ENCODE peak calls at places on chromosomes 7 and 10, in eight cellular contexts. G, O, S, W, Y, B, Z and D are unnamed samples. For H3K36me3, the result is how much of the 10 kb centered on the place peaks cover.

GRCh38 chr10:95096143-95096542 is 26.8 kb upstream of the CYP2C8 start:
- DNase-seq in W (no peak), S (peak), Y (no peak), G (no peak), Z (no peak), O (no peak), B (no peak), D (no peak)

GRCh38 chr7:40306596-40306995 is 171.8 kb downstream of the SUGCT start:
- DNase-seq in Y (no peak), B (no peak), G (no peak), O (no peak), S (no peak), Z (no peak), W (no peak), D (no peak)

GRCh38 chr10:124728830-124729661 is 15.1 kb downstream of the FAM53B start:
- DNase-seq in B (no peak), S (peak), Z (no peak), W (no peak), O (peak), Y (no peak), G (no peak), D (no peak)

GRCh38 chr7:44194069-44194468 is 4.8 kb upstream of the GCK start:
- DNase-seq in S (no peak), O (no peak), Y (no peak), Z (no peak), W (no peak), G (no peak), B (no peak), D (no peak)

GRCh38 chr7:129213828-129214227 is 11.0 kb upstream of the AHCYL2 start:
- DNase-seq in O (no peak), W (no peak), Y (peak), G (no peak), S (no peak), B (no peak), Z (peak), D (peak)

GRCh38 chr7:479115-479947 is 40.3 kb downstream of the PDGFA start:
- DNase-seq in O (no peak), S (peak), G (no peak), Y (no peak), B (no peak), Z (no peak), W (no peak), D (peak)

GRCh38 chr10:44010873-44011602 is 362.4 kb upstream of the ZNF32 start:
- DNase-seq in Y (no peak), Z (no peak), S (no peak), G (no peak), B (no peak), O (no peak), W (no peak), D (no peak)

GRCh38 chr7:27198138-27198841 is 1.6 kb downstream of the HOXA13 start:
- DNase-seq in W (no peak), S (peak), G (no peak), Y (no peak), O (peak), Z (no peak), B (no peak), D (peak)

GRCh38 chr10:113539789-113540188 is 13.1 kb upstream of the HABP2 start:
- DNase-seq in Z (no peak), O (peak), W (no peak), B (peak), G (no peak), Y (peak), S (no peak), D (no peak)

GRCh38 chr10:14244801-14245211 is 85.9 kb downstream of the FRMD4A start:
- DNase-seq in G (no peak), Z (no peak), S (no peak), O (no peak), Y (no peak), B (no peak), W (no peak), D (no peak)

GRCh38 chr7:26189697-26190096 is 10.8 kb downstream of the HNRNPA2B1 start:
- DNase-seq in W (no peak), O (no peak), S (no peak), Z (no peak), G (no peak), Y (no peak), B (no peak), D (no peak)
- H3K36me3 ChIP-seq in W (half or more), O (under half), S (half or more), Z (under half), G (under half), Y (under half), B (under half), D (under half)

DNA sequence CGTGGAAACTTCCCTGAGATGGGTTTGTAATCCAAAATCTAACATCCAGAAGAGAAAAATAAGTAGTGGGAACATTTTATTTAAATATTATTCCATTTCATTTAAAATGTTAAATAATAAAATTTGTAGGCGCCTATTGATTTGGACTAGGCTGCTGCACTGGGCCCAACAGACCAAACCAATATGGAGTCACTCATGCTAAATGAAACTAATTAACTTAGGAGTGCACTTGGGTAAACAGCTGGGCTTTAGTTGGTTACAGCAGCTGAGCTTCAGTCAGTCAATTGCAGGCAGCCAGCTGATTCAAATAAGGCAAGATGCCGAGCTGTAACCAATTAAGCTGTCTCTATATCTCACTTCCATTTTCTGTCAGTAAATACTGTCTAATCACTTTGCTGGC is 102.1 kb upstream of the WDR11 start:
- DNase-seq in W (no peak), Y (no peak), O (no peak), G (no peak), S (no peak), Z (no peak), B (no peak), D (no peak)
- H3K4me3 ChIP-seq in W (no peak), Y (no peak), O (no peak), G (no peak), S (no peak), Z (no peak), B (no peak), D (no peak)

DNA sequence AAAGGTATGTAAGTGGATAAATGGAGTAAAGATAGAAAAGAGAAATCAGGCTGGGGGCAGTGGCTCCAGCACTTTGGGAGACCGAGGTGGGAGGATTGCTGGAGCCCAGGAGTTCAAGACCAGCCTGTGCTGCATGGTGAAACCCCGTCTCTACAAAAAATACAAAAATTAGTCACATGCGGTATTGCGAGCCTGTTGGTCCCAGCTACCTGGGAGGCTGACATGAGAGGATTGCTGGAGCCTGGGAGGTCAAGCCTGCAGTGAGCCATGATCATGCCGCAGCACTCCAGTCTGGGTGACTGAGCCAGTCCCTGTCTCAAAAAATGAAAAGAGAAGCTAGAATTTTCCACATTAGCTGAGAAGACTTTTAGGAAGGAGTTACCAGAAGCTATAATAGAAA is 14.8 kb downstream of the LCOR start:
- DNase-seq in Z (no peak), W (no peak), S (no peak), G (no peak), B (no peak), O (no peak), Y (no peak), D (no peak)
- H3K36me3 ChIP-seq in Z (under half), W (under half), S (under half), G (under half), B (under half), O (under half), Y (under half), D (under half)

DNA sequence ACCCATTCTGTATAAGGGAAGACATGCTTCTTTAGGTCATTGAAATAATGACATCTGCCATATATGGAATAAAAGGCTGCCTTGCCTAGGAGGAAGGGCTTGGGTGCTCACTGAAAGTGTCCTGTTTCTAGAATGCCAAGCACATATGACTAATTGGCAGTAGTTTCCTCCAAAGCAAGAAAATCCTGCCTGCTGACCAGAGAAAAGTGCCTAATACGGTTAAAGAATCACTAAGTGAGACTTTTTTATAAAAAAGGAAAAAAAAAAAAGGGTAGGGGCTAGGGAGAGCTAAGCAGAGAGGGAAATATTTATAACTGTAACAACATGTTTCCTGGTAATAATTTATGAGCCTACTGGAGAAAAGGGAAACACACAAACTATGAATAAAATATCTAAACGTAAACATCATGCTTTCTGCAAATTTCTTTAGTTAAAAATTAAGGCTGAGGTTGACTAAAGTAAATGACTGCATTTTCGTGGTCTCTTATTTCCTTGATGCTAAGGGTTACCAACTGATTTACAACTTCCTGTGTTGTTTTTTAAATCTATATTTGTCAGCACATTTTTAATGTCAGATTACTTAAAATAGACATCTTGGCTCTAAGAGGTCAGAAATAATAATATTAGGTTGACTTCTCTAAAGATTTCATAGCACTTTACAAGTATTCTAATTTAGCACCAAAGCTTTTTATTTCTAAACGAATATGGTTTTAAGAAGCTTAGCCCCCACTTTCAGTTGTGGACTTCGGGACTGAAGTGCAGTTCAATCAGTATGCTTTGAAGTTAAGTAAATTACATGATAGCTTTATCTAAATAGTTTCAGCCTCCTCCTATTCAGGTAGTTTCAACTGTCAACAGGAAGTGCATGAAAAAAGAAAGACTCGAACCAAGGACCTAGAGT is 89.6 kb downstream of the CABCOCO1 start:
- DNase-seq in G (no peak), Y (no peak), B (no peak), Z (no peak), W (no peak), O (no peak), S (no peak), D (no peak)
- H3K4me3 ChIP-seq in G (no peak), Y (no peak), B (no peak), Z (no peak), W (no peak), O (no peak), S (peak), D (no peak)

DNA sequence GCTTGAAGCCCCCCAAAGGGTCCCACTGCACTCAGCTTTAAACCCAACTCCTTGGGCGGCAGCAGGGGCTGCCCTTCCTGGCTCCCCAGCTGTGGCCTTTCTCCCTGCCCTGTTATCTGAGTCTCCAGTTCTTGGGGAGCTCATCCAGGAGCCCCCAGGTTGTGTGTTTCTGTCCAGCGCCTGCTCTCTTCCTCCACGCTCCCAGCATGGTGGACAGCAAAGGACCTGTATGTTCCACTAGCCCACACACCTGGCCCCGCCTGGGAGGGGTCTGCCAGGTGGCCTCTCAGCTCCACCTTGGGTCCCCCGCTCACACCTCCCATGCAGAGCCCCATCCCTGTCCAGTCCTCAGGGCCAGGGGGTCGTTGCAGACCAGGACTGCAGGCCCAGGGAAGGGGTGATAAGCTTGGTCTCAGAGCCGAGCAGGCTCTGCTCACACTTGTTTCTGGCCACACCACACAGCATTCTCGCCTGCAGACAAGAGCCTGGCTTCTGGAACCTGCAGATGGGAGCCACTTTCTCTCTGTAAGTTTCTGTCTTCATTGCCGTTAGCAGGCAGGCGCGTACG is 104.8 kb downstream of the CYTH3 start:
- DNase-seq in O (no peak), S (no peak), Y (no peak), G (no peak), W (no peak), Z (no peak), B (no peak), D (peak)
- H3K36me3 ChIP-seq in O (under half), S (under half), Y (under half), G (under half), W (half or more), Z (under half), B (under half), D (under half)

GRCh38 chr10:61606971-61607907 is 55.5 kb upstream of the CABCOCO1 start:
- DNase-seq in Z (no peak), B (no peak), S (no peak), Y (no peak), G (no peak), W (no peak), O (no peak), D (no peak)
- H3K4me3 ChIP-seq in Z (no peak), B (no peak), S (no peak), Y (no peak), G (no peak), W (no peak), O (no peak), D (no peak)

GRCh38 chr7:2372724-2373123 is 18.1 kb downstream of the EIF3B start:
- DNase-seq in Y (no peak), G (no peak), O (no peak), B (no peak), Z (no peak), S (no peak), W (no peak), D (no peak)

GRCh38 chr7:2373124-2373556 is 18.5 kb downstream of the EIF3B start:
- DNase-seq in B (no peak), G (no peak), Z (no peak), S (no peak), O (no peak), W (no peak), Y (no peak), D (no peak)

GRCh38 chr7:2373646-2374045 is 19.0 kb downstream of the EIF3B start:
- DNase-seq in B (no peak), Z (no peak), W (no peak), O (no peak), Y (no peak), G (no peak), S (no peak), D (peak)

GRCh38 chr7:2374830-2375728 is 20.5 kb downstream of the EIF3B start:
- DNase-seq in W (no peak), B (no peak), S (no peak), G (no peak), Y (no peak), Z (no peak), O (no peak), D (no peak)

DNA sequence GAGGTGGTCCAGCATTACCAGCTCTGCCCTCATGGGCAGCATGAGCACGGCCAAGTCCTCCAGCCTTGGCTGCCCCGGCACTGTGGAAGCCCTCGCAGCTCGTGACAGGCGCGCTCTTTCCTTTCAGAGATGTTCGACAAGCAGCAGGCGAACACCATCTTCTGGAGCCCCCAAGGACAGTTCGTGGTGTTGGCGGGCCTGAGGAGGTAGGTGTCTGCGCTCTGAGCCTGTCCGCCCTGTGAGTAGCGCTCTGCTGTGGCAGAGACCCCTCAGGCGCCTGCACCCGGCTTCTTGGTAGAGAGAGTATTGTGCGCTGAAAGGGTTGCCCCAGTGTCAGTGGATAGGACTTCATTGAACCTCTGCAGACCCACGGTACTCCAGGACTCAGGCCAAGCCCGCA is 19.8 kb downstream of the EIF3B start:
- DNase-seq in O (no peak), S (no peak), Y (no peak), B (no peak), W (no peak), G (no peak), Z (no peak), D (peak)
- H3K36me3 ChIP-seq in O (under half), S (half or more), Y (under half), B (under half), W (half or more), G (half or more), Z (under half), D (half or more)